ENCODE peak calls at places on chromosomes 3 and 15, in eight cellular contexts. T is C1 segment of cervical spinal cord; D is colonic mucosa; X is amygdala; Z is HL-60; I is NCI-H1436; W is OCI-LY7; C is activated T-cell treated with anti-CD3 and anti-CD28 coated beads, Interleukin-2, amount 50 U/mL, for 72 hours. O is an unnamed sample.

GRCh38 chr3:190585771-190586630 is 72.1 kb downstream of the IL1RAP start:
- DNase-seq in I (peak), C (peak), Z (peak), D (no peak), T (no peak), X (no peak), W (no peak), O (peak)

GRCh38 chr3:58683001-58683845 is 16.6 kb upstream of the FAM3D start:
- DNase-seq in T (no peak), X (no peak), I (no peak), C (peak), Z (no peak), W (no peak), D (no peak), O (peak)

GRCh38 chr15:70854669-70854976 is 666 bp upstream of the LARP6 start:
- DNase-seq in X (no peak), D (no peak), I (no peak), C (no peak), W (no peak), T (no peak), Z (no peak), O (no peak)

GRCh38 chr15:92101706-92102434 is 248.4 kb downstream of the SLCO3A1 start:
- DNase-seq in C (no peak), D (no peak), W (no peak), Z (no peak), X (no peak), T (no peak), I (no peak), O (no peak)

GRCh38 chr15:88256261-88257230 is at the start of gene NTRK3:
- DNase-seq in D (no peak), Z (peak), T (no peak), X (no peak), I (no peak), W (peak), C (peak), O (no peak)

GRCh38 chr3:114318295-114318694 is 24.5 kb downstream of the TIGIT start:
- DNase-seq in X (no peak), C (peak), Z (no peak), T (no peak), I (no peak), D (no peak), W (no peak), O (no peak)

GRCh38 chr3:29410660-29411405 is 130.0 kb downstream of the RBMS3 start:
- DNase-seq in Z (no peak), C (no peak), W (peak), T (no peak), X (no peak), I (no peak), D (no peak), O (no peak)

GRCh38 chr3:116140100-116140689 is 305.1 kb downstream of the LSAMP start:
- DNase-seq in X (no peak), T (no peak), C (no peak), I (peak), W (peak), D (no peak), Z (no peak), O (no peak)

GRCh38 chr3:165212580-165212979 is 16.4 kb upstream of the SLITRK3 start:
- DNase-seq in C (no peak), W (no peak), X (no peak), I (no peak), Z (no peak), T (no peak), D (no peak), O (no peak)

GRCh38 chr15:49370782-49371181 is 52.3 kb upstream of the FGF7 start:
- DNase-seq in D (no peak), C (no peak), T (no peak), Z (peak), I (no peak), W (peak), X (no peak), O (no peak)